ENCODE peak calls at places on chromosomes 3 and 15, in six cellular contexts. One of them, this sample, is unnamed. For H3K27me3 and H3K36me3, the result is how much of the 10 kb centered on the place peaks cover.

GRCh38 chr3:72270072-72270611 is 485.2 kb upstream of the PROK2 start:
- DNase-seq in IMR-90: peak
- DNase-seq in brain microvascular endothelial cell: peak
- DNase-seq in breast epithelium: peak
- DNase-seq in GM23338: no peak
- DNase-seq in cardiac muscle cell: peak
- DNase-seq in this sample: peak

GRCh38 chr3:151962371-151962770 is 88.9 kb downstream of the SUCNR1 start:
- DNase-seq in IMR-90: no peak
- DNase-seq in brain microvascular endothelial cell: no peak
- DNase-seq in breast epithelium: no peak
- DNase-seq in GM23338: no peak
- DNase-seq in cardiac muscle cell: no peak
- DNase-seq in this sample: no peak

GRCh38 chr3:178385280-178385952 is 150.8 kb upstream of the KCNMB2 start:
- DNase-seq in IMR-90: peak
- DNase-seq in brain microvascular endothelial cell: peak
- DNase-seq in breast epithelium: no peak
- DNase-seq in GM23338: peak
- DNase-seq in cardiac muscle cell: peak
- DNase-seq in this sample: no peak

GRCh38 chr3:196962108-196962929 is 6.3 kb downstream of the PIGZ start:
- DNase-seq in IMR-90: no peak
- DNase-seq in brain microvascular endothelial cell: no peak
- DNase-seq in breast epithelium: no peak
- DNase-seq in GM23338: no peak
- DNase-seq in cardiac muscle cell: no peak
- DNase-seq in this sample: no peak

GRCh38 chr3:165526367-165526766 is 310.9 kb downstream of the BCHE start:
- DNase-seq in IMR-90: no peak
- DNase-seq in brain microvascular endothelial cell: no peak
- DNase-seq in breast epithelium: no peak
- DNase-seq in GM23338: peak
- DNase-seq in cardiac muscle cell: no peak
- DNase-seq in this sample: no peak

GRCh38 chr3:94735354-94735753 is 672.5 kb downstream of the NSUN3 start:
- DNase-seq in IMR-90: no peak
- DNase-seq in brain microvascular endothelial cell: no peak
- DNase-seq in breast epithelium: no peak
- DNase-seq in GM23338: no peak
- DNase-seq in cardiac muscle cell: no peak
- DNase-seq in this sample: no peak

GRCh38 chr3:194224536-194224935 is 88.6 kb downstream of the HES1 start:
- DNase-seq in IMR-90: no peak
- DNase-seq in brain microvascular endothelial cell: no peak
- DNase-seq in breast epithelium: no peak
- DNase-seq in GM23338: no peak
- DNase-seq in cardiac muscle cell: peak
- DNase-seq in this sample: no peak

GRCh38 chr3:56762718-56763117 is 39.0 kb downstream of the ARHGEF3 start:
- DNase-seq in IMR-90: no peak
- DNase-seq in brain microvascular endothelial cell: no peak
- DNase-seq in breast epithelium: no peak
- DNase-seq in GM23338: no peak
- DNase-seq in cardiac muscle cell: peak
- DNase-seq in this sample: no peak

GRCh38 chr15:31782951-31783350 is 247.4 kb upstream of the CHRNA7 start:
- DNase-seq in IMR-90: no peak
- DNase-seq in brain microvascular endothelial cell: no peak
- DNase-seq in breast epithelium: no peak
- DNase-seq in GM23338: peak
- DNase-seq in cardiac muscle cell: no peak
- DNase-seq in this sample: no peak

GRCh38 chr3:148716657-148717056 is 19.0 kb downstream of the AGTR1 start:
- DNase-seq in IMR-90: no peak
- DNase-seq in brain microvascular endothelial cell: no peak
- DNase-seq in breast epithelium: no peak
- DNase-seq in GM23338: no peak
- DNase-seq in cardiac muscle cell: no peak
- DNase-seq in this sample: no peak

GRCh38 chr3:15845475-15845874 is 47.7 kb upstream of the ANKRD28 start:
- DNase-seq in IMR-90: no peak
- DNase-seq in brain microvascular endothelial cell: no peak
- DNase-seq in breast epithelium: no peak
- DNase-seq in GM23338: no peak
- DNase-seq in cardiac muscle cell: no peak
- DNase-seq in this sample: no peak

GRCh38 chr3:63937661-63938651 is 25.8 kb upstream of the SCAANT1 start:
- DNase-seq in IMR-90: no peak
- DNase-seq in brain microvascular endothelial cell: no peak
- DNase-seq in breast epithelium: no peak
- DNase-seq in GM23338: peak
- DNase-seq in cardiac muscle cell: no peak
- DNase-seq in this sample: no peak

GRCh38 chr15:87570186-87570585 is 686.4 kb downstream of the NTRK3 start:
- DNase-seq in IMR-90: no peak
- DNase-seq in brain microvascular endothelial cell: no peak
- DNase-seq in breast epithelium: no peak
- DNase-seq in GM23338: no peak
- DNase-seq in cardiac muscle cell: peak
- DNase-seq in this sample: no peak

GRCh38 chr15:99718421-99718820 is 14.8 kb downstream of the LYSMD4 start:
- DNase-seq in IMR-90: no peak
- DNase-seq in brain microvascular endothelial cell: no peak
- DNase-seq in breast epithelium: no peak
- DNase-seq in GM23338: no peak
- DNase-seq in cardiac muscle cell: no peak
- DNase-seq in this sample: no peak

GRCh38 chr3:144463916-144464315 is 492.3 kb downstream of the DIPK2A start:
- DNase-seq in IMR-90: no peak
- DNase-seq in brain microvascular endothelial cell: no peak
- DNase-seq in breast epithelium: no peak
- DNase-seq in GM23338: no peak
- DNase-seq in cardiac muscle cell: no peak
- DNase-seq in this sample: no peak

GRCh38 chr15:60555814-60556213 is 76.9 kb upstream of the ICE2 start:
- DNase-seq in IMR-90: no peak
- DNase-seq in brain microvascular endothelial cell: no peak
- DNase-seq in breast epithelium: no peak
- DNase-seq in GM23338: peak
- DNase-seq in cardiac muscle cell: no peak
- DNase-seq in this sample: no peak

GRCh38 chr3:144362126-144362525 is 390.5 kb downstream of the DIPK2A start:
- DNase-seq in IMR-90: no peak
- DNase-seq in brain microvascular endothelial cell: peak
- DNase-seq in breast epithelium: no peak
- DNase-seq in GM23338: no peak
- DNase-seq in cardiac muscle cell: no peak
- DNase-seq in this sample: no peak

GRCh38 chr3:197083486-197083885 is 53.9 kb upstream of the MELTF start:
- DNase-seq in IMR-90: peak
- DNase-seq in brain microvascular endothelial cell: peak
- DNase-seq in breast epithelium: no peak
- DNase-seq in GM23338: no peak
- DNase-seq in cardiac muscle cell: peak
- DNase-seq in this sample: no peak

GRCh38 chr3:10485806-10486205 is 19.6 kb downstream of the ATP2B2 start:
- DNase-seq in IMR-90: no peak
- DNase-seq in brain microvascular endothelial cell: no peak
- DNase-seq in breast epithelium: no peak
- DNase-seq in GM23338: no peak
- DNase-seq in cardiac muscle cell: no peak
- DNase-seq in this sample: no peak

GRCh38 chr3:172177046-172177445 is 137.7 kb downstream of the FNDC3B start:
- DNase-seq in IMR-90: peak
- DNase-seq in brain microvascular endothelial cell: peak
- DNase-seq in breast epithelium: no peak
- DNase-seq in GM23338: no peak
- DNase-seq in cardiac muscle cell: peak
- DNase-seq in this sample: no peak

GRCh38 chr3:13209334-13209733 is 136.1 kb upstream of the IQSEC1 start:
- DNase-seq in IMR-90: no peak
- DNase-seq in brain microvascular endothelial cell: no peak
- DNase-seq in breast epithelium: no peak
- DNase-seq in GM23338: no peak
- DNase-seq in cardiac muscle cell: no peak
- DNase-seq in this sample: no peak

GRCh38 chr15:57196865-57197264 is 179.4 kb upstream of the CGNL1 start:
- DNase-seq in IMR-90: peak
- DNase-seq in brain microvascular endothelial cell: no peak
- DNase-seq in breast epithelium: no peak
- DNase-seq in GM23338: no peak
- DNase-seq in cardiac muscle cell: no peak
- DNase-seq in this sample: no peak

GRCh38 chr15:90641581-90642463 is 75.3 kb upstream of the BLM start:
- DNase-seq in IMR-90: no peak
- DNase-seq in brain microvascular endothelial cell: no peak
- DNase-seq in breast epithelium: no peak
- DNase-seq in GM23338: no peak
- DNase-seq in cardiac muscle cell: no peak
- DNase-seq in this sample: no peak

GRCh38 chr3:6860911-6861330 is at the start of gene GRM7:
- DNase-seq in IMR-90: no peak
- DNase-seq in brain microvascular endothelial cell: no peak
- DNase-seq in breast epithelium: no peak
- DNase-seq in GM23338: no peak
- DNase-seq in cardiac muscle cell: no peak
- DNase-seq in this sample: no peak

GRCh38 chr3:169529013-169529412 is 134.5 kb downstream of the MECOM start:
- DNase-seq in IMR-90: no peak
- DNase-seq in brain microvascular endothelial cell: no peak
- DNase-seq in breast epithelium: no peak
- DNase-seq in GM23338: no peak
- DNase-seq in cardiac muscle cell: no peak
- DNase-seq in this sample: no peak

GRCh38 chr3:14608298-14608697 is 43.3 kb upstream of the CCDC174 start:
- DNase-seq in IMR-90: no peak
- DNase-seq in brain microvascular endothelial cell: no peak
- DNase-seq in breast epithelium: no peak
- DNase-seq in GM23338: peak
- DNase-seq in cardiac muscle cell: no peak
- DNase-seq in this sample: no peak

GRCh38 chr3:44995142-44995770 is 19.2 kb downstream of the EXOSC7 start:
- DNase-seq in IMR-90: peak
- DNase-seq in brain microvascular endothelial cell: peak
- DNase-seq in breast epithelium: no peak
- DNase-seq in GM23338: no peak
- DNase-seq in cardiac muscle cell: peak
- DNase-seq in this sample: peak

GRCh38 chr15:42392309-42393024 is 33.2 kb downstream of the CAPN3 start:
- DNase-seq in IMR-90: no peak
- DNase-seq in brain microvascular endothelial cell: no peak
- DNase-seq in breast epithelium: no peak
- DNase-seq in GM23338: no peak
- DNase-seq in cardiac muscle cell: no peak
- DNase-seq in this sample: no peak

GRCh38 chr15:51731549-51732267 is 5.7 kb downstream of the LYSMD2 start:
- DNase-seq in IMR-90: peak
- DNase-seq in brain microvascular endothelial cell: peak
- DNase-seq in breast epithelium: no peak
- DNase-seq in GM23338: peak
- DNase-seq in cardiac muscle cell: peak
- DNase-seq in this sample: no peak

GRCh38 chr3:87771338-87772059 is 287.3 kb downstream of the CGGBP1 start:
- DNase-seq in IMR-90: peak
- DNase-seq in brain microvascular endothelial cell: peak
- DNase-seq in breast epithelium: no peak
- DNase-seq in GM23338: peak
- DNase-seq in cardiac muscle cell: peak
- DNase-seq in this sample: peak
- TF ChIP-seq CTCF in IMR-90: peak
- TF ChIP-seq CTCF in brain microvascular endothelial cell: peak
- TF ChIP-seq CTCF in breast epithelium: no peak
- TF ChIP-seq CTCF in GM23338: peak
- TF ChIP-seq CTCF in cardiac muscle cell: peak
- TF ChIP-seq CTCF in this sample: no peak

GRCh38 chr15:69539316-69539715 is 86.7 kb downstream of the RPLP1 start:
- DNase-seq in IMR-90: no peak
- DNase-seq in brain microvascular endothelial cell: no peak
- DNase-seq in breast epithelium: no peak
- DNase-seq in GM23338: no peak
- DNase-seq in cardiac muscle cell: no peak
- DNase-seq in this sample: no peak
- H3K27me3 ChIP-seq in IMR-90: half or more
- H3K27me3 ChIP-seq in brain microvascular endothelial cell: under half
- H3K27me3 ChIP-seq in breast epithelium: under half
- H3K27me3 ChIP-seq in GM23338: under half
- H3K27me3 ChIP-seq in cardiac muscle cell: half or more
- H3K27me3 ChIP-seq in this sample: under half

GRCh38 chr3:142574665-142575064 is 3.9 kb downstream of the ATR start:
- DNase-seq in IMR-90: no peak
- DNase-seq in brain microvascular endothelial cell: no peak
- DNase-seq in breast epithelium: no peak
- DNase-seq in GM23338: no peak
- DNase-seq in cardiac muscle cell: no peak
- DNase-seq in this sample: no peak
- H3K36me3 ChIP-seq in IMR-90: under half
- H3K36me3 ChIP-seq in brain microvascular endothelial cell: under half
- H3K36me3 ChIP-seq in breast epithelium: under half
- H3K36me3 ChIP-seq in GM23338: under half
- H3K36me3 ChIP-seq in cardiac muscle cell: under half
- H3K36me3 ChIP-seq in this sample: under half

GRCh38 chr15:39801641-39802309 is 19.1 kb upstream of the FSIP1 start:
- DNase-seq in IMR-90: no peak
- DNase-seq in brain microvascular endothelial cell: no peak
- DNase-seq in breast epithelium: no peak
- DNase-seq in GM23338: peak
- DNase-seq in cardiac muscle cell: peak
- DNase-seq in this sample: peak
- TF ChIP-seq CTCF in IMR-90: peak
- TF ChIP-seq CTCF in brain microvascular endothelial cell: peak
- TF ChIP-seq CTCF in breast epithelium: no peak
- TF ChIP-seq CTCF in GM23338: peak
- TF ChIP-seq CTCF in cardiac muscle cell: peak
- TF ChIP-seq CTCF in this sample: peak

GRCh38 chr15:79290642-79291275 is 8.2 kb downstream of the ANKRD34C start:
- DNase-seq in IMR-90: no peak
- DNase-seq in brain microvascular endothelial cell: no peak
- DNase-seq in breast epithelium: no peak
- DNase-seq in GM23338: no peak
- DNase-seq in cardiac muscle cell: no peak
- DNase-seq in this sample: no peak
- H3K27me3 ChIP-seq in IMR-90: under half
- H3K27me3 ChIP-seq in brain microvascular endothelial cell: under half
- H3K27me3 ChIP-seq in breast epithelium: under half
- H3K27me3 ChIP-seq in GM23338: under half
- H3K27me3 ChIP-seq in cardiac muscle cell: half or more
- H3K27me3 ChIP-seq in this sample: under half

GRCh38 chr15:50590288-50590687 is 43.8 kb upstream of the USP50 start:
- DNase-seq in IMR-90: no peak
- DNase-seq in brain microvascular endothelial cell: no peak
- DNase-seq in breast epithelium: no peak
- DNase-seq in GM23338: no peak
- DNase-seq in cardiac muscle cell: no peak
- DNase-seq in this sample: no peak
- H3K36me3 ChIP-seq in IMR-90: under half
- H3K36me3 ChIP-seq in brain microvascular endothelial cell: under half
- H3K36me3 ChIP-seq in breast epithelium: under half
- H3K36me3 ChIP-seq in GM23338: under half
- H3K36me3 ChIP-seq in cardiac muscle cell: half or more
- H3K36me3 ChIP-seq in this sample: half or more